ENCODE peak calls at places on chromosomes 7 and 10, in four cellular contexts. N, W, O and E are unnamed samples.

GRCh38 chr7:122791959-122792545 is 89.3 kb upstream of the RNF148 start:
- DNase-seq in N (no peak), O (no peak), W (no peak), E (no peak)

GRCh38 chr10:33982995-33983394 is 648.5 kb upstream of the NRP1 start:
- DNase-seq in N (no peak), W (no peak), O (no peak), E (no peak)

GRCh38 chr7:155692317-155692716 is 47.9 kb downstream of the RBM33 start:
- DNase-seq in O (no peak), N (no peak), W (no peak), E (no peak)

GRCh38 chr7:150621376-150621775 is 10.8 kb downstream of the GIMAP6 start:
- DNase-seq in W (no peak), N (no peak), O (no peak), E (no peak)

GRCh38 chr7:79050592-79050991 is 402.9 kb downstream of the MAGI2 start:
- DNase-seq in N (no peak), W (no peak), O (no peak), E (peak)

GRCh38 chr10:119139464-119140067 is 25.9 kb downstream of the SFXN4 start:
- DNase-seq in W (peak), O (peak), N (peak), E (no peak)

GRCh38 chr7:34208878-34209621 is 303.7 kb downstream of the BMPER start:
- DNase-seq in N (no peak), O (no peak), W (no peak), E (peak)

GRCh38 chr7:49001610-49002033 is 77.3 kb downstream of the CDC14C start:
- DNase-seq in N (peak), O (no peak), W (no peak), E (peak)

GRCh38 chr10:77710759-77711682 is 73.4 kb upstream of the KCNMA1 start:
- DNase-seq in N (peak), W (peak), O (peak), E (peak)

GRCh38 chr7:29539471-29539870 is 24.2 kb upstream of the PRR15 start:
- DNase-seq in O (no peak), W (no peak), N (no peak), E (no peak)

GRCh38 chr7:130196476-130196875 is 8.7 kb downstream of the TMEM209 start:
- DNase-seq in W (no peak), N (no peak), O (no peak), E (no peak)

GRCh38 chr7:7438851-7439250 is 96.8 kb downstream of the COL28A1 start:
- DNase-seq in N (no peak), W (no peak), O (no peak), E (peak)

GRCh38 chr7:47404005-47404404 is 177.9 kb downstream of the TNS3 start:
- DNase-seq in W (no peak), N (no peak), O (peak), E (peak)

GRCh38 chr10:93742633-93743349 is 14.9 kb upstream of the LGI1 start:
- DNase-seq in W (no peak), N (peak), O (no peak), E (no peak)

GRCh38 chr10:117805191-117805590 is 241.6 kb downstream of the RAB11FIP2 start:
- DNase-seq in N (no peak), O (no peak), W (no peak), E (no peak)

GRCh38 chr10:75648854-75649253 is 217.4 kb downstream of the LRMDA start:
- DNase-seq in N (no peak), O (no peak), W (no peak), E (no peak)

GRCh38 chr7:51590746-51591145 is 274.1 kb upstream of the COBL start:
- DNase-seq in N (no peak), O (no peak), W (no peak), E (no peak)